ENCODE peak calls at places on chromosomes 5 and 9, in eight cellular contexts. V is RPMI8226; O is CD8-positive, alpha-beta T cell; R is substantia nigra; P is small intestine; L is pancreas; K is NCI-H2171 treated with DMSO at 0.1 percent for 48 hours; S is non-pigmented ciliary epithelial cell. G is an unnamed sample.

GRCh38 chr5:102670224-102670836 is 84.8 kb upstream of the PAM start:
- DNase-seq in V (peak; percentile 51), O (no peak), R (no peak), P (no peak), L (no peak), K (no peak), S (no peak), G (no peak)

GRCh38 chr9:95167998-95168397 is 149.5 kb downstream of the FANCC start:
- DNase-seq in V (peak; percentile 62), O (peak; percentile 35), R (no peak), P (peak; percentile 62), L (peak; percentile 50), K (peak; percentile 52), S (peak; percentile 94), G (peak; percentile 27)

GRCh38 chr5:109769597-109770291 is 80.0 kb downstream of the MAN2A1 start:
- DNase-seq in V (no peak), O (no peak), R (no peak), P (no peak), L (no peak), K (no peak), S (no peak), G (no peak)

GRCh38 chr9:110148384-110148783 is 59.6 kb downstream of the C9orf152 start:
- DNase-seq in V (peak; percentile 75), O (peak; percentile 16), R (no peak), P (no peak), L (no peak), K (no peak), S (no peak), G (peak; percentile 45)

GRCh38 chr5:172858990-172859811 is 25.1 kb downstream of the ERGIC1 start:
- DNase-seq in V (no peak), O (no peak), R (no peak), P (peak; percentile 95), L (no peak), K (no peak), S (no peak), G (no peak)

GRCh38 chr5:35857606-35858205 is 1.0 kb downstream of the IL7R start:
- DNase-seq in V (no peak), O (no peak), R (no peak), P (no peak), L (no peak), K (no peak), S (peak; percentile 49), G (no peak)

GRCh38 chr5:57066921-57067914 is 106.6 kb upstream of the GPBP1 start:
- DNase-seq in V (no peak), O (no peak), R (no peak), P (no peak), L (no peak), K (peak; percentile 72), S (peak; percentile 9), G (no peak)

GRCh38 chr9:11038956-11039355 is 426.2 kb upstream of the PTPRD start:
- DNase-seq in V (no peak), O (no peak), R (no peak), P (no peak), L (no peak), K (no peak), S (no peak), G (no peak)

GRCh38 chr5:101326766-101327165 is 423.7 kb upstream of the ST8SIA4 start:
- DNase-seq in V (no peak), O (no peak), R (no peak), P (no peak), L (no peak), K (no peak), S (no peak), G (no peak)

GRCh38 chr5:128870923-128871322 is 94.4 kb upstream of the SLC27A6 start:
- DNase-seq in V (no peak), O (no peak), R (no peak), P (no peak), L (no peak), K (no peak), S (no peak), G (no peak)

GRCh38 chr5:157290981-157291711 is 25.2 kb downstream of the CYFIP2 start:
- DNase-seq in V (no peak), O (no peak), R (no peak), P (peak; percentile 96), L (peak; percentile 36), K (no peak), S (no peak), G (no peak)

GRCh38 chr5:66407739-66408138 is 188.5 kb upstream of the MAST4 start:
- DNase-seq in V (no peak), O (no peak), R (no peak), P (no peak), L (no peak), K (no peak), S (no peak), G (no peak)

GRCh38 chr5:73812962-73813588 is 187.1 kb downstream of the ARHGEF28 start:
- DNase-seq in V (no peak), O (no peak), R (no peak), P (peak; percentile 83), L (no peak), K (no peak), S (no peak), G (no peak)

GRCh38 chr9:9412241-9412640 is 1200.6 kb downstream of the PTPRD start:
- DNase-seq in V (no peak), O (no peak), R (no peak), P (no peak), L (no peak), K (no peak), S (no peak), G (no peak)

GRCh38 chr5:37641933-37642332 is 197.9 kb downstream of the GDNF start:
- DNase-seq in V (no peak), O (no peak), R (no peak), P (no peak), L (no peak), K (no peak), S (no peak), G (no peak)

GRCh38 chr5:119327018-119327417 is 28.8 kb upstream of the TNFAIP8 start:
- DNase-seq in V (no peak), O (no peak), R (no peak), P (no peak), L (no peak), K (no peak), S (no peak), G (no peak)

GRCh38 chr5:167743685-167744084 is 547.8 kb upstream of the WWC1 start:
- DNase-seq in V (no peak), O (no peak), R (no peak), P (no peak), L (no peak), K (no peak), S (peak; percentile 79), G (no peak)

GRCh38 chr5:168776023-168776422 is 196.9 kb upstream of the PANK3 start:
- DNase-seq in V (no peak), O (no peak), R (no peak), P (no peak), L (no peak), K (peak; percentile 66), S (no peak), G (no peak)

GRCh38 chr5:146662229-146662628 is 146.2 kb upstream of the GPR151 start:
- DNase-seq in V (peak; percentile 16), O (no peak), R (no peak), P (peak; percentile 20), L (no peak), K (peak; percentile 7), S (no peak), G (no peak)

GRCh38 chr9:32596096-32596865 is 23.3 kb upstream of the NDUFB6 start:
- DNase-seq in V (no peak), O (no peak), R (no peak), P (no peak), L (no peak), K (no peak), S (no peak), G (no peak)

GRCh38 chr5:55903121-55903701 is 52.1 kb downstream of the IL31RA start:
- DNase-seq in V (peak; percentile 30), O (peak; percentile 42), R (no peak), P (no peak), L (no peak), K (no peak), S (peak; percentile 13), G (peak; percentile 27)

GRCh38 chr9:128881884-128882676 is at the start of the genes KYAT1 and LRRC8A:
- DNase-seq in V (peak; percentile 100), O (peak; percentile 99), R (peak; percentile 94), P (peak; percentile 97), L (peak; percentile 96), K (peak; percentile 99), S (peak; percentile 64), G (peak; percentile 97)

GRCh38 chr5:36734422-36734821 is 128.0 kb downstream of the SLC1A3 start:
- DNase-seq in V (no peak), O (no peak), R (no peak), P (peak; percentile 63), L (no peak), K (peak; percentile 10), S (peak; percentile 10), G (no peak)

GRCh38 chr9:84775056-84775648 is 105.6 kb downstream of the NTRK2 start:
- DNase-seq in V (no peak), O (no peak), R (no peak), P (no peak), L (no peak), K (no peak), S (no peak), G (no peak)

GRCh38 chr9:113164536-113165300 is 13.9 kb downstream of the SLC31A2 start:
- DNase-seq in V (no peak), O (no peak), R (no peak), P (no peak), L (no peak), K (no peak), S (no peak), G (no peak)

GRCh38 chr5:609506-609905 is 2.6 kb upstream of the CEP72 start:
- DNase-seq in V (no peak), O (no peak), R (no peak), P (no peak), L (no peak), K (no peak), S (no peak), G (no peak)

GRCh38 chr9:111386386-111386785 is 56.4 kb upstream of the OR2K2 start:
- DNase-seq in V (no peak), O (no peak), R (no peak), P (no peak), L (no peak), K (no peak), S (no peak), G (no peak)

GRCh38 chr5:127924606-127925005 is 159.0 kb upstream of the SLC12A2 start:
- DNase-seq in V (no peak), O (no peak), R (no peak), P (no peak), L (no peak), K (no peak), S (no peak), G (no peak)

GRCh38 chr5:1325191-1325741 is 19.6 kb downstream of the CLPTM1L start:
- DNase-seq in V (no peak), O (no peak), R (no peak), P (no peak), L (no peak), K (no peak), S (no peak), G (no peak)

GRCh38 chr9:18759836-18760235 is 273.2 kb downstream of the SAXO1 start:
- DNase-seq in V (no peak), O (no peak), R (no peak), P (no peak), L (no peak), K (peak; percentile 45), S (no peak), G (no peak)

GRCh38 chr5:109585012-109585599 is 104.6 kb upstream of the MAN2A1 start:
- DNase-seq in V (no peak), O (no peak), R (no peak), P (no peak), L (no peak), K (no peak), S (no peak), G (no peak)

GRCh38 chr5:72383280-72384205 is 63.4 kb downstream of the PTCD2 start:
- DNase-seq in V (no peak), O (no peak), R (no peak), P (no peak), L (no peak), K (no peak), S (no peak), G (no peak)

GRCh38 chr5:95718203-95718602 is 12.9 kb upstream of the RHOBTB3 start:
- DNase-seq in V (no peak), O (no peak), R (no peak), P (no peak), L (no peak), K (no peak), S (no peak), G (no peak)

GRCh38 chr5:98490348-98490747 is 283.1 kb upstream of the RGMB start:
- DNase-seq in V (no peak), O (no peak), R (no peak), P (no peak), L (no peak), K (no peak), S (no peak), G (no peak)